ENCODE peak calls at places on chromosome 1, in seven cellular contexts. M is naive thymus-derived CD4-positive, alpha-beta T cell; G is foreskin keratinocyte; Q is DND-41; S is lower lobe of right lung; Y is uterus; T is effector memory CD4-positive, alpha-beta T cell. I is an unnamed sample.
A peak's percentile ranks its signal among the peaks of the same experiment; 100 is the strongest.

GRCh38 chr1:17567582-17567981 is 28.1 kb downstream of the ARHGEF10L start:
- DNase-seq in G (no peak), Y (peak; percentile 52), S (no peak), Q (no peak), T (no peak), M (no peak), I (peak; percentile 68)

GRCh38 chr1:17014671-17015567 is 3.2 kb upstream of the ATP13A2 start:
- DNase-seq in G (no peak), Y (no peak), T (no peak), S (peak; percentile 5), M (no peak), Q (no peak), I (no peak)

GRCh38 chr1:202170726-202171125 is 10.3 kb upstream of the PTPN7 start:
- DNase-seq in Y (no peak), M (no peak), Q (no peak), T (no peak), S (no peak), G (no peak), I (no peak)

GRCh38 chr1:179825201-179825600 is 52.4 kb downstream of the TOR1AIP2 start:
- DNase-seq in G (no peak), Q (no peak), Y (no peak), T (no peak), M (no peak), S (no peak), I (no peak)

GRCh38 chr1:47627471-47628370 is 189.9 kb downstream of the FOXD2 start:
- DNase-seq in Q (no peak), T (no peak), S (no peak), M (no peak), Y (no peak), G (no peak), I (peak; percentile 46)

GRCh38 chr1:76425104-76425842 is 350.7 kb downstream of the ST6GALNAC3 start:
- DNase-seq in Y (no peak), Q (no peak), T (no peak), G (no peak), M (no peak), S (no peak), I (no peak)

GRCh38 chr1:9643351-9644256 is 7.9 kb upstream of the PIK3CD start:
- DNase-seq in Y (no peak), M (peak; percentile 10), T (no peak), S (no peak), Q (no peak), G (no peak), I (no peak)

GRCh38 chr1:212699104-212699838 is 369 bp downstream of the BATF3 start:
- DNase-seq in M (peak; percentile 11), Q (peak; percentile 51), Y (peak; percentile 39), S (peak; percentile 74), T (peak; percentile 36), G (no peak), I (peak; percentile 33)

GRCh38 chr1:159826436-159827101 is at the start of gene SLAMF8:
- DNase-seq in S (peak; percentile 72), Y (no peak), T (no peak), Q (peak; percentile 65), G (no peak), M (no peak), I (peak; percentile 73)

GRCh38 chr1:12296623-12297022 is 66.8 kb downstream of the VPS13D start:
- DNase-seq in Y (no peak), S (no peak), T (no peak), Q (no peak), M (no peak), G (no peak), I (no peak)

GRCh38 chr1:212514056-212514614 is 81.4 kb downstream of the NENF start:
- DNase-seq in T (no peak), M (no peak), S (peak; percentile 60), Q (no peak), G (no peak), Y (no peak), I (peak; percentile 72)

GRCh38 chr1:151934048-151934493 is 24.8 kb upstream of the THEM4 start:
- DNase-seq in M (peak; percentile 34), G (peak; percentile 19), T (peak; percentile 37), S (no peak), Q (peak; percentile 52), Y (no peak), I (no peak)

GRCh38 chr1:117339866-117340357 is 27.3 kb upstream of the MAN1A2 start:
- DNase-seq in Q (no peak), T (no peak), M (peak; percentile 23), Y (peak; percentile 30), S (no peak), G (peak; percentile 25), I (no peak)

GRCh38 chr1:117335376-117336086 is 31.7 kb upstream of the MAN1A2 start:
- DNase-seq in G (no peak), Y (no peak), M (no peak), T (no peak), S (no peak), Q (no peak), I (no peak)

GRCh38 chr1:117341123-117341522 is 26.1 kb upstream of the MAN1A2 start:
- DNase-seq in M (no peak), Y (no peak), Q (no peak), T (no peak), S (no peak), G (no peak), I (no peak)

DNA sequence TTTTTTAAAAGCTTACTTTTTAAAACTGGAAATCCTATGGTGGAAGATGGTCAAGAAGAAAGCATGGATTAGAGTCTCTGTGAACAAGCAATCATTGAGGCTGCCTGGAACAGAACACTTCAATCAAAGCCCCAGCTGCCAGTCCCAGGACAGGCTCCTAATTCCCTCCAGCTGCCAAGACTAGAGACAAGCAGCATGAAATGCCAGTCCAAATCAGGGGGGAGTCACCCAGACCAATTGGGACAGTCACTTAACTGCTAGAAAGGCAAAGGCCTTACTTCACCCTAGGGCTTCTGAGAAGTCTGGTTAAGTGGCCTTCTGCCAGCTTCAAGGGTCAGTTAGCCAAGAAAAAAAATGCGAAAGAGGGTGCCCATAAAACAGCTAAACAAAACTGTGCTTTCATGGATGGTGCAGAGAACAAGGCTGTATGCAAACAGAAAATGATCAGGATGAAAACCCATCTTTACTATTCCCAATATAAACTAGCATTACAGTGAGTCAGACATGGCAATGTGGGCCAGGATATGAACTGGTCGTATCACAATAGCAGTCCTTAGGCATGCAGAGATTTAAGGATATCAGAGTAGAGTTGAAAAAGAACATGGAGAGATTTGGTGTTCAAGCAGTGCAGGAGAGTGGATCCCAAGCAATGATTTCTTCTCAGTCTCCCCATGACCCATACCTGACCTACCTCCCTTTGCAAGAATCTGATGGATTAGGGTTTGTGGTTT is 31.0 kb upstream of the MAN1A2 start:
- DNase-seq in Q (no peak), S (no peak), T (no peak), M (no peak), G (no peak), Y (no peak), I (no peak)
- H3K27ac ChIP-seq in Q (no peak overlapping the region), S (no peak overlapping the region), T (no peak overlapping the region), M (no peak overlapping the region), G (no peak overlapping the region), Y (no peak overlapping the region), I (no peak overlapping the region)

DNA sequence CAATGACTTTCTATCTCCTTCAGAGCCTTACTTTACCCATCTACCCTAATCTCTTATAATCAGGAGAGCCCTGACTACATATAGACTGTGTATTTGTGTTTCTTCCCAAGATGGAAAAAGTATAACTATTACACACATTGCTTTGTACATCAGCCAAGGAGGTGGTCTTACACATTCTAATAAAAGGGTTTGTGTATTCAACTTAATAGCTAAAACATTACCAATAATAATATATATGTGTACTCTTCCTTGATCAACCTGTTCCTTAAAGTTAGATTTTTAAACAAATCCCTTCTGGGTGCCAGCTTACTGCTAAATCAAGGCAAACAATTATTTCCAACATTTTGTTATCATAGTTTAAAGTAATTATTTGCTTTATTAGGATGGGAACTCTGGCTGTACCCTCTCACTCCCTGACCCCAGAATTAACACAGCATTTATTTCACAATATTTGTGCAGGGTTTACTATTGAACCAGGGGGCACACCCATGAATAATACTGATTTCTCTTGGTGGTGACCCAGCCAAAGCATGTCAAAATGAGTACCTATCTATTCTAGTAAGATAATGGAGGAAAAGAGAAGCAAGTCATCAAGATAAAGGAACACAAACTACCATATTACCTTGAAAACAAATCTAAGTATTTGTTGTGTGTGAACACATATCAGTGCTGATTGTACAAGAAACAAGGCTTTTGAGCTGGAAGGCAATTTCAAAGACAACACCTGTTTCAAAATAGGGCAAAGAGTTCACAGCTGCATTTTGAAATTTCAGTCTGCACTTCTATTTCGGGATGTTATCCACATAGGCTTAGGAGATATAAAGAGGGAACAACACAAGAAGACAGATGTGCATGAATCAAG is 30.1 kb upstream of the SLC45A3 start:
- DNase-seq in S (no peak), G (no peak), M (no peak), Y (no peak), Q (no peak), T (no peak), I (no peak)
- H3K4me1 ChIP-seq in S (peaks cover 6% of the 10 kb centered on the region), G (no peaks in the 10 kb centered on the region), M (no peaks in the 10 kb centered on the region), Y (no peaks in the 10 kb centered on the region), Q (no peaks in the 10 kb centered on the region), T (no peaks in the 10 kb centered on the region), I (peaks cover 9% of the 10 kb centered on the region)

DNA sequence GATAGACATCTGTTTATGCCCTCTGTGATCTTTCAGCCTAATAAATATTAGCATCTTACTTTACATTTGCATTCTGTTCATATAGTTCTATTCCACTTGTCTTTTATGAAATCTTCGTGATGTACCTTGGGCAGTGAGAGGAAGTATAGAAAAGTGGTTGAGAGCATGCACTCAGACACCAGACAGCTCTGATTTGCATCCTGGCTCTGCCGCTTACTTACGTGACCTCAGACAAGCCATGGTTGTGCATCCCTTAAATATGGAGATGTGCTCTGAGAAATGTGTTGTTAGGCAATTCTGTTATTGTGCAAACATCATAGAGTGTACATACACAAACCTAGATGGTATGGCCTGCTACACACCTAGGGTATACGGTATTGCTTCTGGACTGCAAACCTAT is 22.9 kb downstream of the OVGP1 start:
- DNase-seq in T (no peak), Q (no peak), M (no peak), S (no peak), Y (no peak), G (no peak), I (no peak)
- H3K27ac ChIP-seq in T (no peak overlapping the region), Q (no peak overlapping the region), M (no peak overlapping the region), S (no peak overlapping the region), Y (no peak overlapping the region), G (no peak overlapping the region), I (no peak overlapping the region)

GRCh38 chr1:111453706-111454105 is 4.4 kb downstream of the ATP5PB start:
- DNase-seq in Y (no peak), T (no peak), M (no peak), S (no peak), G (no peak), Q (no peak), I (no peak)
- H3K4me1 ChIP-seq in Y (no peaks in the 10 kb centered on the region), T (peaks cover 29% of the 10 kb centered on the region), M (peaks cover 48% of the 10 kb centered on the region), S (peaks cover 39% of the 10 kb centered on the region), G (no peaks in the 10 kb centered on the region), Q (peaks cover 41% of the 10 kb centered on the region), I (peaks cover 17% of the 10 kb centered on the region)